ENCODE peak calls at places on chromosomes 2 and 18, in six cellular contexts. One of them, this sample, is unnamed.

GRCh38 chr2:100791294-100791935 is 28.5 kb upstream of the NPAS2 start:
- DNase-seq in spleen: no peak
- DNase-seq in testis: peak; percentile 77
- DNase-seq in islet precursor cell: no peak
- DNase-seq in NCI-H774: no peak
- DNase-seq in GM19239: no peak
- DNase-seq in this sample: no peak

GRCh38 chr2:158502984-158503383 is 46.2 kb downstream of the PKP4 start:
- DNase-seq in NCI-H774: no peak
- DNase-seq in testis: no peak
- DNase-seq in islet precursor cell: no peak
- DNase-seq in GM19239: no peak
- DNase-seq in spleen: no peak
- DNase-seq in this sample: no peak

GRCh38 chr18:48007955-48008701 is 77.7 kb upstream of the SMAD2 start:
- DNase-seq in islet precursor cell: peak; percentile 96
- DNase-seq in GM19239: peak; percentile 78
- DNase-seq in NCI-H774: peak; percentile 64
- DNase-seq in testis: peak; percentile 74
- DNase-seq in spleen: peak; percentile 88
- DNase-seq in this sample: no peak

GRCh38 chr2:12979066-12979465 is 262.3 kb downstream of the TRIB2 start:
- DNase-seq in NCI-H774: no peak
- DNase-seq in testis: no peak
- DNase-seq in islet precursor cell: no peak
- DNase-seq in GM19239: no peak
- DNase-seq in spleen: no peak
- DNase-seq in this sample: no peak

GRCh38 chr2:215145611-215146010 is 7.2 kb upstream of the ABCA12 start:
- DNase-seq in islet precursor cell: no peak
- DNase-seq in GM19239: no peak
- DNase-seq in spleen: no peak
- DNase-seq in NCI-H774: no peak
- DNase-seq in testis: no peak
- DNase-seq in this sample: no peak

GRCh38 chr18:50696929-50697328 is 122.9 kb downstream of the MRO start:
- DNase-seq in islet precursor cell: peak; percentile 28
- DNase-seq in testis: no peak
- DNase-seq in GM19239: no peak
- DNase-seq in NCI-H774: no peak
- DNase-seq in spleen: no peak
- DNase-seq in this sample: no peak

GRCh38 chr2:152600698-152601097 is 116.6 kb downstream of the PRPF40A start:
- DNase-seq in islet precursor cell: no peak
- DNase-seq in NCI-H774: no peak
- DNase-seq in spleen: no peak
- DNase-seq in testis: no peak
- DNase-seq in GM19239: no peak
- DNase-seq in this sample: no peak

GRCh38 chr2:215409331-215410127 is 26.3 kb downstream of the FN1 start:
- DNase-seq in spleen: no peak
- DNase-seq in testis: no peak
- DNase-seq in GM19239: no peak
- DNase-seq in NCI-H774: no peak
- DNase-seq in islet precursor cell: no peak
- DNase-seq in this sample: no peak

GRCh38 chr18:9933865-9934264 is 20.0 kb downstream of the VAPA start:
- DNase-seq in GM19239: no peak
- DNase-seq in spleen: no peak
- DNase-seq in NCI-H774: no peak
- DNase-seq in testis: no peak
- DNase-seq in islet precursor cell: no peak
- DNase-seq in this sample: no peak

GRCh38 chr18:49492694-49493033 is 5.6 kb upstream of the C18orf32 start:
- DNase-seq in GM19239: no peak
- DNase-seq in NCI-H774: no peak
- DNase-seq in spleen: no peak
- DNase-seq in testis: no peak
- DNase-seq in islet precursor cell: no peak
- DNase-seq in this sample: no peak

GRCh38 chr2:143807677-143808076 is 678.5 kb downstream of the ARHGAP15 start:
- DNase-seq in spleen: no peak
- DNase-seq in GM19239: no peak
- DNase-seq in NCI-H774: no peak
- DNase-seq in testis: no peak
- DNase-seq in islet precursor cell: no peak
- DNase-seq in this sample: no peak

GRCh38 chr2:162258686-162259085 is 15.4 kb upstream of the FAP start:
- DNase-seq in NCI-H774: no peak
- DNase-seq in testis: no peak
- DNase-seq in GM19239: no peak
- DNase-seq in islet precursor cell: no peak
- DNase-seq in spleen: no peak
- DNase-seq in this sample: no peak

GRCh38 chr2:8481463-8482009 is 200.3 kb upstream of the ID2 start:
- DNase-seq in NCI-H774: no peak
- DNase-seq in spleen: no peak
- DNase-seq in islet precursor cell: no peak
- DNase-seq in GM19239: no peak
- DNase-seq in testis: no peak
- DNase-seq in this sample: peak; percentile 69

GRCh38 chr2:85772019-85772745 is 18.4 kb downstream of the ATOH8 start:
- DNase-seq in NCI-H774: peak; percentile 82
- DNase-seq in testis: peak; percentile 94
- DNase-seq in spleen: peak; percentile 91
- DNase-seq in islet precursor cell: peak; percentile 83
- DNase-seq in GM19239: no peak
- DNase-seq in this sample: no peak

GRCh38 chr2:68726608-68727367 is 7.8 kb upstream of the ARHGAP25 start:
- DNase-seq in GM19239: peak; percentile 37
- DNase-seq in spleen: peak; percentile 91
- DNase-seq in NCI-H774: no peak
- DNase-seq in islet precursor cell: no peak
- DNase-seq in testis: no peak
- DNase-seq in this sample: peak; percentile 74